ENCODE peak calls at places on chromosomes 5 and 9, in five cellular contexts. V, Z, R, W and K are unnamed samples.

GRCh38 chr5:64292611-64293215 is 127.1 kb downstream of the RNF180 start:
- DNase-seq in Z (no peak), R (no peak), V (no peak), W (no peak), K (no peak)

GRCh38 chr5:84257061-84257460 is 127.6 kb downstream of the EDIL3 start:
- DNase-seq in R (no peak), W (no peak), Z (no peak), V (no peak), K (no peak)

GRCh38 chr9:122346478-122347347 is 24.1 kb upstream of the PTGS1 start:
- DNase-seq in R (no peak), W (peak; percentile 16), V (no peak), Z (peak; percentile 86), K (peak; percentile 86)

GRCh38 chr5:92979716-92980115 is 601.3 kb downstream of the NR2F1-AS1 start:
- DNase-seq in Z (no peak), W (no peak), V (no peak), R (no peak), K (no peak)

GRCh38 chr5:116681334-116682013 is 106.9 kb upstream of the SEMA6A start:
- DNase-seq in Z (no peak), W (no peak), R (no peak), V (no peak), K (no peak)

GRCh38 chr9:95764490-95764889 is 111.0 kb upstream of the ERCC6L2 start:
- DNase-seq in V (no peak), R (no peak), Z (no peak), W (no peak), K (no peak)

GRCh38 chr9:89318123-89319014 is at the start of gene SECISBP2:
- DNase-seq in Z (peak; percentile 98), V (peak; percentile 98), W (peak; percentile 97), R (peak; percentile 91), K (peak; percentile 97)

GRCh38 chr5:80092521-80093107 is 57.5 kb downstream of the THBS4 start:
- DNase-seq in R (no peak), Z (no peak), V (no peak), W (no peak), K (no peak)

GRCh38 chr9:33187519-33188218 is 20.5 kb upstream of the B4GALT1 start:
- DNase-seq in W (no peak), R (no peak), V (no peak), Z (no peak), K (no peak)